ENCODE peak calls at places on chromosome 18, in nine cellular contexts. E is AG09309, L is cardiac muscle cell, R is adrenal gland, D is H9, J is K562, Y is mucosa of descending colon, Q is chondrocyte, U is Panc1. C is an unnamed sample.
A peak's percentile ranks its signal among the peaks of the same experiment; 100 is the strongest.

GRCh38 chr18:25225152-25225551 is 126.8 kb downstream of the ZNF521 start:
- DNase-seq in E (no peak), L (no peak), R (no peak), D (no peak), J (no peak), Y (no peak), Q (no peak), U (no peak), C (no peak)

GRCh38 chr18:26526128-26526965 is 22.0 kb downstream of the KCTD1 start:
- DNase-seq in E (no peak), L (no peak), R (no peak), D (peak; percentile 45), J (no peak), Y (no peak), Q (no peak), U (no peak), C (no peak)

GRCh38 chr18:73563345-73563744 is 584.3 kb downstream of the FBXO15 start:
- DNase-seq in E (peak; percentile 48), L (peak; percentile 21), R (no peak), D (no peak), J (no peak), Y (no peak), Q (no peak), U (no peak), C (no peak)

GRCh38 chr18:79950440-79951341 is 762 bp downstream of the SLC66A2 start:
- DNase-seq in E (no peak), L (peak; percentile 36), R (peak; percentile 58), D (peak; percentile 42), J (peak; percentile 16), Y (peak; percentile 81), Q (peak; percentile 91), U (no peak), C (peak; percentile 22)

GRCh38 chr18:76460482-76460881 is 34.6 kb downstream of the ZNF516 start:
- DNase-seq in E (no peak), L (peak; percentile 41), R (peak; percentile 9), D (no peak), J (no peak), Y (no peak), Q (no peak), U (no peak), C (no peak)

GRCh38 chr18:74447404-74448152 is 9.5 kb downstream of the DIPK1C start:
- DNase-seq in E (no peak), L (no peak), R (no peak), D (no peak), J (no peak), Y (no peak), Q (no peak), U (no peak), C (no peak)

GRCh38 chr18:21064347-21064746 is 47.3 kb downstream of the ROCK1 start:
- DNase-seq in E (no peak), L (peak; percentile 8), R (no peak), D (no peak), J (no peak), Y (no peak), Q (no peak), U (no peak), C (no peak)

GRCh38 chr18:2826581-2826980 is 20.2 kb upstream of the EMILIN2 start:
- DNase-seq in E (no peak), L (peak; percentile 81), R (peak; percentile 71), D (no peak), J (peak; percentile 44), Y (no peak), Q (no peak), U (no peak), C (no peak)

GRCh38 chr18:62324917-62325805 is at the start of gene TNFRSF11A:
- DNase-seq in E (no peak), L (no peak), R (no peak), D (peak; percentile 77), J (peak; percentile 46), Y (peak; percentile 73), Q (no peak), U (no peak), C (no peak)

GRCh38 chr18:44834867-44835469 is 154.3 kb downstream of the SETBP1 start:
- DNase-seq in E (no peak), L (no peak), R (no peak), D (no peak), J (peak; percentile 11), Y (no peak), Q (no peak), U (no peak), C (no peak)

GRCh38 chr18:23460285-23461273 is 7.5 kb downstream of the RIOK3 start:
- DNase-seq in E (no peak), L (no peak), R (no peak), D (no peak), J (no peak), Y (no peak), Q (no peak), U (no peak), C (no peak)

GRCh38 chr18:63178526-63178880 is 141.1 kb downstream of the BCL2 start:
- DNase-seq in E (no peak), L (peak; percentile 76), R (no peak), D (no peak), J (no peak), Y (peak; percentile 60), Q (no peak), U (no peak), C (no peak)

GRCh38 chr18:25457636-25458035 is 105.7 kb upstream of the ZNF521 start:
- DNase-seq in E (no peak), L (peak; percentile 17), R (peak; percentile 29), D (no peak), J (no peak), Y (no peak), Q (no peak), U (no peak), C (no peak)

GRCh38 chr18:74282359-74283254 is 9.2 kb downstream of the CYB5A start:
- DNase-seq in E (no peak), L (no peak), R (no peak), D (peak; percentile 62), J (no peak), Y (no peak), Q (no peak), U (no peak), C (no peak)

GRCh38 chr18:2935438-2936192 is 77.3 kb downstream of the LPIN2 start:
- DNase-seq in E (no peak), L (peak; percentile 30), R (no peak), D (no peak), J (no peak), Y (no peak), Q (no peak), U (no peak), C (no peak)

GRCh38 chr18:10317864-10318685 is 136.4 kb upstream of the APCDD1 start:
- DNase-seq in E (no peak), L (no peak), R (no peak), D (no peak), J (no peak), Y (no peak), Q (no peak), U (no peak), C (no peak)

GRCh38 chr18:7307586-7307985 is 76.7 kb downstream of the LRRC30 start:
- DNase-seq in E (no peak), L (no peak), R (no peak), D (no peak), J (no peak), Y (no peak), Q (no peak), U (no peak), C (no peak)

GRCh38 chr18:11859903-11860407 is 8.7 kb downstream of the CHMP1B start:
- DNase-seq in E (no peak), L (peak; percentile 52), R (no peak), D (no peak), J (peak; percentile 64), Y (no peak), Q (no peak), U (no peak), C (no peak)

GRCh38 chr18:22193466-22193865 is 24.1 kb downstream of the GATA6 start:
- DNase-seq in E (no peak), L (peak; percentile 82), R (no peak), D (no peak), J (peak; percentile 23), Y (no peak), Q (no peak), U (no peak), C (no peak)

GRCh38 chr18:62786689-62787088 is 71.3 kb downstream of the PHLPP1 start:
- DNase-seq in E (no peak), L (no peak), R (no peak), D (no peak), J (no peak), Y (no peak), Q (no peak), U (no peak), C (no peak)

GRCh38 chr18:2994190-2994589 is 18.8 kb downstream of the LPIN2 start:
- DNase-seq in E (no peak), L (no peak), R (no peak), D (no peak), J (no peak), Y (no peak), Q (no peak), U (no peak), C (no peak)

GRCh38 chr18:50218432-50219197 is 23.7 kb upstream of the MYO5B start:
- DNase-seq in E (no peak), L (peak; percentile 43), R (no peak), D (peak; percentile 45), J (peak; percentile 17), Y (no peak), Q (no peak), U (no peak), C (no peak)
- TF ChIP-seq CTCF in E (peak; percentile 51), L (peak; percentile 53), R (peak; percentile 8), D (peak; percentile 70), J (peak; percentile 33), Y (no peak), Q (peak; percentile 66), U (peak; percentile 39), C (no peak)

GRCh38 chr18:47397671-47398319 is 146.3 kb upstream of the SKOR2 start:
- DNase-seq in E (no peak), L (no peak), R (no peak), D (peak; percentile 65), J (peak; percentile 19), Y (no peak), Q (no peak), U (no peak), C (no peak)
- TF ChIP-seq CTCF in E (peak; percentile 12), L (no peak), R (no peak), D (peak; percentile 90), J (peak; percentile 48), Y (no peak), Q (peak; percentile 39), U (peak; percentile 57), C (no peak)

DNA sequence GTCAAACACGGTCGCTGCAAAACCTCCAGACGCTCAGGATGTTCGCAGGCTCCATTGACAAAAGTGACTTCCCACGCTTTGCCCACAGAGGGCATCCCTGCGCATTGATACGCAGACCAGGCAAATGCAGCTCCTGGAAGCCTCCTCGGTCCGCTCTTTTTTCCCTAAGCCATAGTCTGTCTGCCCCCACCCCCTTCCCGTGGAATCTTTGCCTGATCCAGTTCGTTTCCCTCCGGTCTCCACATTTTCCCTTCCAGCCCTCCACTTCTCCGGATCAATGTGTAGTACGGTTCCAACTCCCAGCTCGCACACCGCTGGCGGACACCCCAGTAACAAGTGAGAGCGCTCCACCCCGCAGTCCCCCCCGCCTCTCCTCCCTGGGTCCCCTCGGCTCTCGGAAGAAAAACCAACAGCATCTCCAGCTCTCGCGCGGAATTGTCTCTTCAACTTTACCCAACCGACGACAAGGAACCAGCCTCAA is at the start of gene DCC:
- DNase-seq in E (no peak), L (peak; percentile 49), R (peak; percentile 15), D (peak; percentile 72), J (peak; percentile 0), Y (no peak), Q (no peak), U (no peak), C (no peak)
- TF ChIP-seq CTCF in E (no peak), L (peak; percentile 41), R (no peak), D (peak; percentile 63), J (no peak), Y (no peak), Q (peak; percentile 51), U (peak; percentile 48), C (no peak)

GRCh38 chr18:46338213-46338612 is 234.0 kb downstream of the HAUS1 start:
- DNase-seq in E (no peak), L (no peak), R (no peak), D (no peak), J (no peak), Y (no peak), Q (no peak), U (no peak), C (no peak)
- TF ChIP-seq CTCF in E (no peak), L (no peak), R (no peak), D (peak; percentile 12), J (no peak), Y (no peak), Q (no peak), U (no peak), C (no peak)

C was measured in omental fat pad.